ENCODE peak calls at places on chromosomes 12 and 14, in ten cellular contexts. J is LoVo; V is left ventricle myocardium inferior; T is NCI-H2081; O is NCI-H774; X is EL; A is kidney tubule cell; R is AG09319; G is stimulated activated CD8-positive, alpha-beta memory T cell treated with anti-CD3 and anti-CD28 coated beads, Interleukin-12 subunit alpha, Interleukin-12 subunit beta, amount 100 ng/mL, for 1 hour; I is heart right ventricle. S is an unnamed sample.

GRCh38 chr12:112998997-112999767 is 20.9 kb downstream of the OAS2 start:
- DNase-seq in J (no peak), V (no peak), T (no peak), O (peak; percentile 53), X (no peak), A (no peak), R (no peak), G (no peak), I (no peak), S (no peak)

GRCh38 chr12:51441583-51441982 is 17.0 kb downstream of the SLC4A8 start:
- DNase-seq in J (no peak), V (no peak), T (no peak), O (no peak), X (peak; percentile 41), A (no peak), R (peak; percentile 5), G (no peak), I (no peak), S (no peak)

GRCh38 chr14:92973798-92974372 is 50.9 kb downstream of the CHGA start:
- DNase-seq in J (no peak), V (no peak), T (no peak), O (no peak), X (peak; percentile 74), A (no peak), R (no peak), G (no peak), I (no peak), S (no peak)

GRCh38 chr12:97140355-97140754 is 233.3 kb downstream of the NEDD1 start:
- DNase-seq in J (no peak), V (no peak), T (no peak), O (no peak), X (no peak), A (no peak), R (no peak), G (no peak), I (no peak), S (no peak)

GRCh38 chr14:58151264-58151700 is 731 bp downstream of the ARMH4 start:
- DNase-seq in J (no peak), V (no peak), T (no peak), O (no peak), X (no peak), A (no peak), R (no peak), G (no peak), I (no peak), S (no peak)

GRCh38 chr14:54763761-54764160 is 138.9 kb downstream of the GCH1 start:
- DNase-seq in J (no peak), V (no peak), T (no peak), O (no peak), X (no peak), A (no peak), R (no peak), G (no peak), I (no peak), S (no peak)

GRCh38 chr14:50560929-50561280 is 960 bp downstream of the ATL1 start:
- DNase-seq in J (peak; percentile 59), V (peak; percentile 86), T (peak; percentile 80), O (peak; percentile 34), X (peak; percentile 64), A (peak; percentile 31), R (no peak), G (peak; percentile 20), I (peak; percentile 81), S (peak; percentile 65)

GRCh38 chr14:64671591-64671990 is 32.6 kb upstream of the PLEKHG3 start:
- DNase-seq in J (peak; percentile 73), V (no peak), T (peak; percentile 46), O (peak; percentile 9), X (peak; percentile 69), A (peak; percentile 74), R (peak; percentile 52), G (no peak), I (no peak), S (peak; percentile 7)

GRCh38 chr12:49647280-49647679 is 23.9 kb downstream of the PRPF40B start:
- DNase-seq in J (no peak), V (no peak), T (no peak), O (no peak), X (no peak), A (no peak), R (no peak), G (no peak), I (peak; percentile 54), S (no peak)

GRCh38 chr12:76556373-76556772 is 3.2 kb downstream of the OSBPL8 start:
- DNase-seq in J (no peak), V (no peak), T (no peak), O (no peak), X (no peak), A (peak; percentile 8), R (no peak), G (no peak), I (no peak), S (no peak)

GRCh38 chr12:104669851-104670337 is 213.1 kb downstream of the CHST11 start:
- DNase-seq in J (no peak), V (peak; percentile 59), T (no peak), O (no peak), X (no peak), A (peak; percentile 20), R (no peak), G (no peak), I (peak; percentile 42), S (no peak)

GRCh38 chr14:61129168-61129745 is 148.2 kb downstream of the SLC38A6 start:
- DNase-seq in J (no peak), V (no peak), T (no peak), O (no peak), X (no peak), A (peak; percentile 38), R (no peak), G (no peak), I (no peak), S (no peak)

GRCh38 chr12:119843100-119843499 is 34.0 kb downstream of the CIT start:
- DNase-seq in J (no peak), V (no peak), T (no peak), O (no peak), X (peak; percentile 11), A (no peak), R (peak; percentile 20), G (no peak), I (no peak), S (peak; percentile 89)

GRCh38 chr12:76441016-76441415 is 92.8 kb upstream of the BBS10 start:
- DNase-seq in J (no peak), V (no peak), T (no peak), O (no peak), X (no peak), A (no peak), R (no peak), G (no peak), I (no peak), S (no peak)

GRCh38 chr12:1533602-1534304 is 60.6 kb downstream of the FBXL14 start:
- DNase-seq in J (no peak), V (no peak), T (no peak), O (no peak), X (peak; percentile 72), A (peak; percentile 63), R (no peak), G (no peak), I (no peak), S (no peak)

GRCh38 chr14:65414961-65415589 is 2.5 kb downstream of the FUT8 start:
- DNase-seq in J (peak; percentile 33), V (no peak), T (peak; percentile 8), O (no peak), X (peak; percentile 50), A (peak; percentile 37), R (no peak), G (no peak), I (no peak), S (no peak)